ENCODE peak calls at places on chromosomes 7 and 10, in eight cellular contexts. E, G, R, C, A, H, Y and W are unnamed samples.

GRCh38 chr10:125141150-125141859 is 19.1 kb downstream of the CTBP2 start:
- DNase-seq in E (no peak), C (no peak), R (no peak), G (no peak), H (no peak), A (no peak), Y (no peak), W (no peak)

GRCh38 chr7:32212321-32212720 is 142.1 kb upstream of the PDE1C start:
- DNase-seq in C (no peak), R (no peak), H (no peak), Y (no peak), A (no peak), G (no peak), E (no peak), W (peak; percentile 46)

GRCh38 chr10:61302124-61302523 is 151.1 kb downstream of the TMEM26 start:
- DNase-seq in C (no peak), E (no peak), G (no peak), R (no peak), Y (no peak), H (no peak), A (no peak), W (no peak)

GRCh38 chr7:127571741-127572505 is 13.5 kb downstream of the GCC1 start:
- DNase-seq in C (no peak), A (no peak), G (no peak), R (no peak), Y (no peak), H (no peak), E (no peak), W (no peak)

GRCh38 chr10:68073631-68074403 is 1.3 kb downstream of the HERC4 start:
- DNase-seq in A (peak; percentile 46), G (no peak), E (no peak), R (no peak), H (no peak), C (no peak), Y (no peak), W (no peak)

GRCh38 chr10:60341969-60342368 is 47.7 kb downstream of the ANK3 start:
- DNase-seq in H (no peak), Y (no peak), C (no peak), G (no peak), A (no peak), E (no peak), R (no peak), W (no peak)

GRCh38 chr7:79610905-79611304 is 157.4 kb upstream of the MAGI2 start:
- DNase-seq in A (no peak), C (no peak), G (peak; percentile 57), E (no peak), H (no peak), R (peak; percentile 66), Y (no peak), W (no peak)

GRCh38 chr7:380724-381210 is 90.8 kb downstream of the FOXL3 start:
- DNase-seq in Y (no peak), H (peak; percentile 2), C (no peak), A (no peak), G (no peak), R (peak; percentile 36), E (no peak), W (peak; percentile 53)

GRCh38 chr10:91797077-91797690 is 1.0 kb upstream of the TNKS2 start:
- DNase-seq in R (no peak), A (no peak), C (no peak), G (no peak), Y (no peak), E (no peak), H (no peak), W (no peak)

GRCh38 chr7:131235489-131236317 is 92.0 kb upstream of the MKLN1 start:
- DNase-seq in R (peak; percentile 79), G (no peak), H (peak; percentile 6), C (peak; percentile 99), A (peak; percentile 56), Y (peak; percentile 78), E (peak; percentile 57), W (no peak)

GRCh38 chr10:21753497-21754270 is 219.7 kb downstream of the MLLT10 start:
- DNase-seq in H (no peak), G (no peak), C (no peak), A (no peak), E (no peak), Y (no peak), R (no peak), W (no peak)

GRCh38 chr7:66522518-66522917 is 106.2 kb upstream of the KCTD7 start:
- DNase-seq in Y (no peak), E (no peak), R (peak; percentile 55), H (no peak), A (peak; percentile 27), G (no peak), C (peak; percentile 41), W (no peak)

GRCh38 chr10:52318822-52319464 is 4.9 kb downstream of the DKK1 start:
- DNase-seq in R (no peak), A (peak; percentile 50), G (no peak), C (peak; percentile 94), E (no peak), Y (no peak), H (no peak), W (no peak)

GRCh38 chr10:7541137-7542087 is 125.4 kb downstream of the ITIH5 start:
- DNase-seq in R (no peak), Y (no peak), G (peak; percentile 77), C (peak; percentile 12), H (no peak), A (no peak), E (no peak), W (peak; percentile 82)

GRCh38 chr10:47121336-47121735 is 178.7 kb upstream of the GDF10 start:
- DNase-seq in A (no peak), E (no peak), Y (no peak), H (no peak), C (no peak), R (no peak), G (no peak), W (no peak)

GRCh38 chr7:75879771-75880184 is 944 bp downstream of the RHBDD2 start:
- DNase-seq in E (no peak), A (peak; percentile 78), Y (no peak), G (no peak), H (no peak), R (peak; percentile 61), C (no peak), W (no peak)

GRCh38 chr7:17619194-17619818 is 320.9 kb downstream of the AHR start:
- DNase-seq in H (no peak), C (no peak), G (no peak), A (no peak), Y (no peak), E (no peak), R (no peak), W (no peak)

GRCh38 chr10:120108941-120109340 is 216.4 kb downstream of the SEC23IP start:
- DNase-seq in Y (no peak), H (no peak), R (no peak), C (no peak), G (no peak), E (no peak), A (no peak), W (no peak)

GRCh38 chr7:140723002-140723401 is 26.5 kb downstream of the NDUFB2 start:
- DNase-seq in Y (no peak), H (no peak), G (no peak), C (no peak), A (no peak), E (peak; percentile 9), R (no peak), W (no peak)

GRCh38 chr7:157408258-157409101 is 71.7 kb downstream of the DNAJB6 start:
- DNase-seq in A (no peak), H (no peak), R (peak; percentile 22), C (no peak), G (no peak), E (no peak), Y (no peak), W (no peak)

GRCh38 chr7:129298268-129298893 is 73.6 kb downstream of the AHCYL2 start:
- DNase-seq in E (peak; percentile 27), C (peak; percentile 49), R (peak; percentile 65), G (peak; percentile 59), Y (peak; percentile 50), H (no peak), A (peak; percentile 59), W (no peak)

GRCh38 chr7:26854932-26855331 is 9.5 kb downstream of the SKAP2 start:
- DNase-seq in A (no peak), H (no peak), C (no peak), R (no peak), G (no peak), E (no peak), Y (no peak), W (no peak)

GRCh38 chr7:26855421-26855820 is 9.0 kb downstream of the SKAP2 start:
- DNase-seq in R (no peak), A (no peak), G (no peak), H (no peak), Y (no peak), C (no peak), E (no peak), W (no peak)

GRCh38 chr7:26857534-26858228 is 6.7 kb downstream of the SKAP2 start:
- DNase-seq in A (no peak), C (no peak), R (peak; percentile 13), Y (no peak), G (peak; percentile 16), H (no peak), E (no peak), W (no peak)

GRCh38 chr7:26857170-26857533 is 7.2 kb downstream of the SKAP2 start:
- DNase-seq in G (no peak), C (no peak), A (no peak), H (no peak), Y (no peak), E (no peak), R (no peak), W (no peak)

DNA sequence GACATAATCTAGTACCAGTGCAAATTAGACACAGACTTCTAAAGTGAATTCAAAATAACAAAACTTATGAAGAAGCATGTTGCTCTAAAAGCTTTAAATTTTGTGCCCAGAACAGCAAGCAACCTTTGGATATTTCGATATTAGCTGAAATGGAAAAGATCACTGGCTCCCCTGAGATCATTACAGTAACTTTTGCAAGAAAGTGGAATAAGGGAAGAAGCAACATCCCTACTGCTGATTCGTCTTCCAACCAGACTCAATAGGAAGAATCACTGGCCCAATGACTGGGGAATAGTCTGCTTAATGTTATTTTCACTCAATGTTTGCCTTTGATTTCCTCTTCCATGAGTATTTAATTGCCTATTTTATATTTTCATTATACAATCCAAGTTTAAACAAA is 7.9 kb downstream of the SKAP2 start:
- DNase-seq in G (no peak), R (no peak), Y (no peak), A (no peak), H (no peak), C (no peak), E (no peak), W (no peak)
- H3K4me3 ChIP-seq in G (no peak overlapping the region), R (no peak overlapping the region), Y (no peak overlapping the region), A (no peak overlapping the region), H (no peak overlapping the region), C (no peak overlapping the region), E (no peak overlapping the region), W (no peak overlapping the region)

GRCh38 chr7:111529507-111530355 is 32.6 kb downstream of the IMMP2L start:
- DNase-seq in G (no peak), E (no peak), H (no peak), C (peak; percentile 60), Y (no peak), R (no peak), A (no peak), W (no peak)
- H3K27ac ChIP-seq in G (no peak overlapping the region), E (no peak overlapping the region), H (no peak overlapping the region), C (peak overlapping the region; percentile 85), Y (no peak overlapping the region), R (no peak overlapping the region), A (no peak overlapping the region), W (no peak overlapping the region)

GRCh38 chr10:5564537-5565204 is 39.9 kb downstream of the CALML3 start:
- DNase-seq in H (peak; percentile 17), C (no peak), Y (no peak), G (no peak), A (no peak), R (no peak), E (no peak), W (peak; percentile 60)
- H3K4me3 ChIP-seq in H (peak overlapping the region; percentile 34), C (no peak overlapping the region), Y (no peak overlapping the region), G (no peak overlapping the region), A (no peak overlapping the region), R (no peak overlapping the region), E (peak overlapping the region; percentile 51), W (no peak overlapping the region)

GRCh38 chr10:132462463-132463332 is 65.7 kb downstream of the PWWP2B start:
- DNase-seq in Y (no peak), H (no peak), A (no peak), G (no peak), C (no peak), E (no peak), R (no peak), W (no peak)
- H3K27ac ChIP-seq in Y (no peak overlapping the region), H (no peak overlapping the region), A (no peak overlapping the region), G (no peak overlapping the region), C (no peak overlapping the region), E (no peak overlapping the region), R (no peak overlapping the region), W (peak overlapping the region; percentile 99)